ENCODE peak calls at places on chromosomes 13 and 19, in six cellular contexts. G, Y, W, E, B and N are unnamed samples.

GRCh38 chr13:50800091-50800739 is 43.3 kb downstream of the DLEU7 start:
- DNase-seq in G (no peak), Y (peak; percentile 14), W (no peak), E (no peak), B (peak; percentile 13), N (no peak)

GRCh38 chr19:32879741-32880140 is 10.2 kb upstream of the SLC7A9 start:
- DNase-seq in G (no peak), Y (no peak), W (no peak), E (no peak), B (no peak), N (no peak)

GRCh38 chr19:33386361-33386858 is 12.9 kb downstream of the CEBPG start:
- DNase-seq in G (no peak), Y (no peak), W (no peak), E (no peak), B (no peak), N (no peak)

GRCh38 chr13:60944863-60945262 is 470.8 kb downstream of the PCDH20 start:
- DNase-seq in G (no peak), Y (no peak), W (no peak), E (no peak), B (no peak), N (no peak)

GRCh38 chr13:46341112-46341711 is 45.8 kb downstream of the RUBCNL start:
- DNase-seq in G (no peak), Y (peak; percentile 69), W (no peak), E (peak; percentile 85), B (peak; percentile 90), N (peak; percentile 94)

GRCh38 chr13:24083141-24083540 is 77.4 kb upstream of the SPATA13 start:
- DNase-seq in G (no peak), Y (no peak), W (no peak), E (no peak), B (no peak), N (no peak)

GRCh38 chr19:46489445-46490272 is 6.0 kb downstream of the PNMA8B start:
- DNase-seq in G (no peak), Y (peak; percentile 75), W (peak; percentile 67), E (peak; percentile 70), B (peak; percentile 51), N (peak; percentile 69)

GRCh38 chr19:18868380-18869230 is 27.4 kb downstream of the CERS1 start:
- DNase-seq in G (no peak), Y (no peak), W (no peak), E (peak; percentile 26), B (no peak), N (no peak)

GRCh38 chr19:51637362-51637978 is 7.3 kb upstream of the SIGLEC5 start:
- DNase-seq in G (no peak), Y (peak; percentile 11), W (no peak), E (peak; percentile 18), B (no peak), N (peak; percentile 2)

GRCh38 chr13:113632706-113633484 is 25.1 kb downstream of the ATP4B start:
- DNase-seq in G (no peak), Y (no peak), W (no peak), E (no peak), B (no peak), N (no peak)

GRCh38 chr13:30873519-30873918 is 32.6 kb upstream of the MEDAG start:
- DNase-seq in G (no peak), Y (no peak), W (peak; percentile 16), E (no peak), B (peak; percentile 26), N (no peak)

GRCh38 chr13:51912091-51912490 is 50.3 kb downstream of the CCDC70 start:
- DNase-seq in G (no peak), Y (no peak), W (no peak), E (no peak), B (no peak), N (no peak)

GRCh38 chr19:44374789-44375188 is 18.3 kb upstream of the ZNF112 start:
- DNase-seq in G (no peak), Y (no peak), W (no peak), E (no peak), B (no peak), N (no peak)

GRCh38 chr13:100394005-100394695 is 194.4 kb downstream of the GGACT start:
- DNase-seq in G (no peak), Y (peak; percentile 84), W (no peak), E (peak; percentile 95), B (peak; percentile 95), N (peak; percentile 98)

GRCh38 chr13:95075506-95075905 is 225.7 kb downstream of the ABCC4 start:
- DNase-seq in G (no peak), Y (no peak), W (no peak), E (no peak), B (no peak), N (no peak)

GRCh38 chr19:28793391-28794168 is 419.4 kb downstream of the UQCRFS1 start:
- DNase-seq in G (peak; percentile 39), Y (no peak), W (peak; percentile 57), E (no peak), B (no peak), N (no peak)

GRCh38 chr13:50584856-50585580 is 258.5 kb downstream of the DLEU7 start:
- DNase-seq in G (no peak), Y (peak; percentile 18), W (peak; percentile 12), E (peak; percentile 20), B (no peak), N (no peak)

GRCh38 chr19:15264061-15264932 is 32.0 kb upstream of the EPHX3 start:
- DNase-seq in G (peak; percentile 86), Y (peak; percentile 73), W (peak; percentile 90), E (peak; percentile 80), B (peak; percentile 63), N (peak; percentile 74)

GRCh38 chr13:29526741-29527140 is 68.7 kb downstream of the SLC7A1 start:
- DNase-seq in G (no peak), Y (no peak), W (no peak), E (no peak), B (no peak), N (no peak)

GRCh38 chr19:58007285-58007684 is 4.7 kb upstream of the ZNF606 start:
- DNase-seq in G (peak; percentile 34), Y (no peak), W (no peak), E (peak; percentile 16), B (no peak), N (no peak)

GRCh38 chr13:52359534-52359933 is 46.4 kb downstream of the THSD1 start:
- DNase-seq in G (no peak), Y (no peak), W (no peak), E (peak; percentile 81), B (no peak), N (peak; percentile 89)

GRCh38 chr19:8580710-8581281 is 3.6 kb upstream of the MYO1F start:
- DNase-seq in G (peak; percentile 87), Y (peak; percentile 75), W (peak; percentile 91), E (peak; percentile 76), B (peak; percentile 67), N (peak; percentile 67)

GRCh38 chr13:49996166-49996915 is 501 bp upstream of the TRIM13 start:
- DNase-seq in G (peak; percentile 96), Y (peak; percentile 94), W (peak; percentile 98), E (peak; percentile 98), B (peak; percentile 94), N (peak; percentile 89)

GRCh38 chr13:50421457-50422130 is 406.4 kb downstream of the KCNRG start:
- DNase-seq in G (no peak), Y (no peak), W (no peak), E (peak; percentile 74), B (peak; percentile 33), N (peak; percentile 80)

GRCh38 chr19:51654783-51655182 is 8.2 kb upstream of the SIGLEC14 start:
- DNase-seq in G (no peak), Y (no peak), W (no peak), E (no peak), B (no peak), N (no peak)

GRCh38 chr13:32902898-32903297 is 113.3 kb upstream of the KL start:
- DNase-seq in G (no peak), Y (no peak), W (peak; percentile 18), E (peak; percentile 81), B (peak; percentile 49), N (peak; percentile 68)

DNA sequence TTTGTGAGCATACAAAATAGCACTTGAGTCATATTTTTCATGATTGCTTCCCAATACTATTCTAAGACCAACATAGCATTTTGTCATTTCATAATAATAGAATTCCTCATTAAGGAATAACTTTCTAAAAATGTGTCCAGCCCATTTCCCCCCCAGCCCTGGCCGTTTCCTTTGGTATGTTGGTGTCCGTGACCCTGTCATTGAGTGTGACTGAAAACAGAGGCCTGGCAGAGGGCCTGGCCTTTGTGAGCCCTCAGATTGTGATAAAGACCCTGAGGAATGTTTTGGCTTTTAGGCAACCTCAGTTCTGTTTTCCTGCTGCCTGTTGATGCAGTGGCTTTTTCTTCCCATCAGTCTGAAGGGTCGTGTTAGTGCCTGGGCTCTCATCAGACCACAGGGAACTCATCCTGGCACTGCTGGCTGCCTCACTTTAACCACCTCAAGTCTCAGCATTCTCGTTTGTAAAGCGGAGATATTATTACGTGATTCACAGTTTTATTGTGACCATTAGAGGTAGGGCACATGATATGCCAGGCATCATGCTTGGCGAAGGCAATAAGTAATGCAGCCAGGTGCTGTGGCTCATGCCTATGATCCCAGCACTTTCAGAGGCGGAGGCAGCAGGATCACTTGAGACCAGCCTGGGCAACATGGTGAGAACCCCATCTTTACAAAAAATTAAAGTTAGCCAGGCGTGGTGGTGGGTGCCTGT is 13.8 kb downstream of the SPINT2 start:
- DNase-seq in G (peak; percentile 86), Y (peak; percentile 43), W (no peak), E (peak; percentile 78), B (no peak), N (peak; percentile 21)
- H3K4me3 ChIP-seq in G (no peak overlapping the region), Y (no peak overlapping the region), W (no peak overlapping the region), E (no peak overlapping the region), B (no peak overlapping the region), N (no peak overlapping the region)

GRCh38 chr13:105774739-105775460 is 760.6 kb downstream of the EFNB2 start:
- DNase-seq in G (no peak), Y (peak; percentile 87), W (peak; percentile 31), E (no peak), B (peak; percentile 77), N (no peak)
- H3K4me3 ChIP-seq in G (no peak overlapping the region), Y (no peak overlapping the region), W (no peak overlapping the region), E (no peak overlapping the region), B (no peak overlapping the region), N (no peak overlapping the region)

GRCh38 chr13:89214115-89214514 is 1542.9 kb downstream of the SLITRK5 start:
- DNase-seq in G (no peak), Y (no peak), W (no peak), E (no peak), B (peak; percentile 11), N (no peak)
- H3K4me3 ChIP-seq in G (no peak overlapping the region), Y (no peak overlapping the region), W (no peak overlapping the region), E (no peak overlapping the region), B (no peak overlapping the region), N (no peak overlapping the region)

GRCh38 chr19:7540761-7541480 is 5.4 kb downstream of the PNPLA6 start:
- DNase-seq in G (peak; percentile 54), Y (no peak), W (peak; percentile 42), E (peak; percentile 57), B (peak; percentile 36), N (peak; percentile 63)

GRCh38 chr19:7542556-7543348 is 7.2 kb downstream of the PNPLA6 start:
- DNase-seq in G (no peak), Y (no peak), W (no peak), E (no peak), B (no peak), N (no peak)

GRCh38 chr19:7539827-7540425 is 4.4 kb downstream of the PNPLA6 start:
- DNase-seq in G (no peak), Y (no peak), W (no peak), E (no peak), B (no peak), N (no peak)

GRCh38 chr19:7541828-7542443 is 6.4 kb downstream of the PNPLA6 start:
- DNase-seq in G (no peak), Y (no peak), W (no peak), E (no peak), B (no peak), N (no peak)

DNA sequence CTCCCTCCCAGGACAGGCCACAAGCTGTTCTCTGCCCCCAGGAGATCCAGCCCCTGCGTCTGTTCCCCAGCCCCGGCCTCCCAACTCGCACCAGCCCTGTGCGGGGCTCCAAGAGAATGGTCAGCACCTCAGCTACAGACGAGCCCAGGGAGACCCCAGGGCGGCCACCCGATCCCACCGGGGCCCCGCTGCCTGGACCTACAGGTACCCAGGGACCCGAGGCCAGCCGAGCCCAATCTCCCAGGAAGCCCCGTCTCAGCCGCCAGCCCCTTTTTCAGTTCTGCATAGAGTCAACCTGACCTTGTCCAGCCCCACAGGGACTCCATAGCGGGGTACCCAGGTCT is 5.9 kb downstream of the PNPLA6 start:
- DNase-seq in G (no peak), Y (no peak), W (no peak), E (no peak), B (no peak), N (no peak)
- H3K4me3 ChIP-seq in G (no peak overlapping the region), Y (no peak overlapping the region), W (no peak overlapping the region), E (no peak overlapping the region), B (no peak overlapping the region), N (no peak overlapping the region)